ENCODE peak calls at places on chromosome 13, in four cellular contexts. B is left ventricle myocardium inferior, J is K562, A is body of pancreas. U is an unnamed sample. For H3K27me3, the result is how much of the 10 kb centered on the place peaks cover.

GRCh38 chr13:111429064-111429558 is 108.7 kb downstream of the TEX29 start:
- DNase-seq in B (no peak), J (peak), A (peak), U (peak)

GRCh38 chr13:50626031-50626643 is 217.4 kb downstream of the DLEU7 start:
- DNase-seq in B (no peak), J (peak), A (peak), U (no peak)

GRCh38 chr13:22801402-22802003 is 379.3 kb upstream of the SGCG start:
- DNase-seq in B (no peak), J (peak), A (no peak), U (no peak)

GRCh38 chr13:105083986-105084385 is 1451.5 kb downstream of the EFNB2 start:
- DNase-seq in B (no peak), J (no peak), A (no peak), U (no peak)

GRCh38 chr13:47665041-47665440 is 336.0 kb downstream of the SUCLA2 start:
- DNase-seq in B (no peak), J (no peak), A (no peak), U (no peak)

GRCh38 chr13:19604306-19604705 is 29.2 kb upstream of the MPHOSPH8 start:
- DNase-seq in B (no peak), J (no peak), A (no peak), U (no peak)

GRCh38 chr13:42883771-42884170 is 102.4 kb downstream of the FAM216B start:
- DNase-seq in B (no peak), J (no peak), A (peak), U (peak)

GRCh38 chr13:31160857-31161582 is 684 bp downstream of the HSPH1 start:
- DNase-seq in B (peak), J (peak), A (peak), U (peak)

GRCh38 chr13:98549006-98549727 is 27.7 kb downstream of the STK24 start:
- DNase-seq in B (no peak), J (no peak), A (no peak), U (no peak)

GRCh38 chr13:46211521-46212351 is at the start of gene LRRC63:
- DNase-seq in B (peak), J (peak), A (peak), U (peak)

GRCh38 chr13:44394649-44395048 is 21.0 kb downstream of the SERP2 start:
- DNase-seq in B (no peak), J (no peak), A (no peak), U (no peak)

GRCh38 chr13:30870049-30870884 is 35.8 kb upstream of the MEDAG start:
- DNase-seq in B (peak), J (peak), A (peak), U (peak)

GRCh38 chr13:64993514-64994164 is 2236.5 kb downstream of the PCDH9 start:
- DNase-seq in B (no peak), J (no peak), A (no peak), U (no peak)

GRCh38 chr13:50078512-50079277 is 63.5 kb downstream of the KCNRG start:
- DNase-seq in B (no peak), J (no peak), A (no peak), U (no peak)

GRCh38 chr13:23754506-23754905 is 134.7 kb downstream of the MIPEP start:
- DNase-seq in B (no peak), J (no peak), A (no peak), U (no peak)

GRCh38 chr13:49044008-49044407 is 68.3 kb downstream of the FNDC3A start:
- DNase-seq in B (no peak), J (no peak), A (no peak), U (no peak)

GRCh38 chr13:23707674-23708073 is 137.5 kb downstream of the TNFRSF19 start:
- DNase-seq in B (no peak), J (peak), A (no peak), U (no peak)

GRCh38 chr13:90098580-90098979 is 1248.9 kb upstream of the MIR17HG start:
- DNase-seq in B (no peak), J (no peak), A (no peak), U (no peak)

GRCh38 chr13:106507560-106508274 is 27.7 kb downstream of the EFNB2 start:
- DNase-seq in B (no peak), J (peak), A (no peak), U (no peak)

GRCh38 chr13:20401586-20401957 is 124.1 kb downstream of the CRYL1 start:
- DNase-seq in B (no peak), J (no peak), A (no peak), U (no peak)

GRCh38 chr13:34357435-34358232 is 539.7 kb downstream of the RFC3 start:
- DNase-seq in B (no peak), J (no peak), A (peak), U (no peak)

GRCh38 chr13:47546963-47547345 is 454.1 kb downstream of the SUCLA2 start:
- DNase-seq in B (no peak), J (no peak), A (no peak), U (no peak)

GRCh38 chr13:22665531-22665930 is 515.2 kb upstream of the SGCG start:
- DNase-seq in B (no peak), J (no peak), A (no peak), U (no peak)

GRCh38 chr13:30364133-30364532 is 56.8 kb upstream of the KATNAL1 start:
- DNase-seq in B (no peak), J (peak), A (no peak), U (no peak)

GRCh38 chr13:33799950-33800592 is 17.9 kb upstream of the RFC3 start:
- DNase-seq in B (no peak), J (no peak), A (no peak), U (no peak)

GRCh38 chr13:62524061-62524460 is 1108.4 kb upstream of the PCDH20 start:
- DNase-seq in B (no peak), J (no peak), A (no peak), U (no peak)

GRCh38 chr13:74082741-74083160 is 51.5 kb downstream of the KLF12 start:
- DNase-seq in B (no peak), J (no peak), A (no peak), U (no peak)
- H3K27me3 ChIP-seq in B (under half), J (under half), A (under half), U (under half)

DNA sequence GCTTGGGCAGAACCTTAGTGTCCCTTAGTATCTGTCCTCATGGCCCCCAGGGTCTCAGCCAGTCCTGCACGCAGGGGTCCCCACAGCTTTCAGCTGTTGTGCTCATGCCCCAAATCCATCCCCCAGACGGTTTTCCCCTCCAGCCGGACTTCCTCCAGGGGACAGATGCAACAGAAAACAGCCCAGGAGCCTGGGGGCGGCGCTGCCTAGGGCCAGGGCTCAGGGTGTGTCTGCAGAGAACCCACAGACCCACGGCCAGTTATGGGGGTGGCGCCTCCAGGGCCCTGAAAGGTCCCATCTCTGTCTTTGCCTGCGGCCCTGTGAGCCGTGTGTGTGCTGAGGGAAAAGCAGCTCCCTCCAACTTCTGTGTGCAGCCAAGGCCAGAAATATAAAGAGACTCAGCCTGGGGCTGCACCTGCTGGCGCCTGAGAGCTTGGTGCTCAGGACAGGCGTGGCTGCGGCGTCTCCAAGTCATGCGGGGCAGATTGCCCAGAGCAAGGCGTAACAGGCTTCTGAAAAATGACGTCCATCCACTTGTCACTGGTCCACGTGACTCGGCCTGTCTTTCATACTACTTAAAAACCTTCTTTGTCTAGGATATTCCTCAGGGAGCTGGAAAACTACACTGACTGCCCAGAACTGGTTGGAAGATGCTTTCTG is 22.1 kb upstream of the F7 start:
- DNase-seq in B (peak), J (peak), A (no peak), U (peak)
- H3K27ac ChIP-seq in B (peak), J (no peak), A (no peak), U (no peak)

GRCh38 chr13:41606646-41607045 is 149.3 kb downstream of the RGCC start:
- DNase-seq in B (no peak), J (no peak), A (no peak), U (no peak)
- H3K27me3 ChIP-seq in B (under half), J (under half), A (under half), U (under half)

GRCh38 chr13:35812730-35813129 is 318.5 kb downstream of the DCLK1 start:
- DNase-seq in B (no peak), J (no peak), A (no peak), U (no peak)

GRCh38 chr13:35818577-35819165 is 312.5 kb downstream of the DCLK1 start:
- DNase-seq in B (no peak), J (peak), A (no peak), U (no peak)

GRCh38 chr13:35817642-35818576 is 313.3 kb downstream of the DCLK1 start:
- DNase-seq in B (no peak), J (no peak), A (no peak), U (no peak)

GRCh38 chr13:35810286-35810685 is 320.9 kb downstream of the DCLK1 start:
- DNase-seq in B (no peak), J (no peak), A (no peak), U (no peak)

GRCh38 chr13:35814573-35814972 is 316.6 kb downstream of the DCLK1 start:
- DNase-seq in B (no peak), J (no peak), A (no peak), U (no peak)
- H3K27ac ChIP-seq in B (no peak), J (no peak), A (no peak), U (no peak)

GRCh38 chr13:95641961-95642621 is 2.4 kb downstream of the DZIP1 start:
- DNase-seq in B (peak), J (no peak), A (peak), U (peak)

GRCh38 chr13:95643471-95643813 is 1.1 kb downstream of the DZIP1 start:
- DNase-seq in B (no peak), J (no peak), A (no peak), U (no peak)

GRCh38 chr13:95643009-95643408 is 1.5 kb downstream of the DZIP1 start:
- DNase-seq in B (no peak), J (no peak), A (no peak), U (no peak)

GRCh38 chr13:95643814-95644598 is 500 bp downstream of the DZIP1 start:
- DNase-seq in B (peak), J (no peak), A (no peak), U (no peak)

DNA sequence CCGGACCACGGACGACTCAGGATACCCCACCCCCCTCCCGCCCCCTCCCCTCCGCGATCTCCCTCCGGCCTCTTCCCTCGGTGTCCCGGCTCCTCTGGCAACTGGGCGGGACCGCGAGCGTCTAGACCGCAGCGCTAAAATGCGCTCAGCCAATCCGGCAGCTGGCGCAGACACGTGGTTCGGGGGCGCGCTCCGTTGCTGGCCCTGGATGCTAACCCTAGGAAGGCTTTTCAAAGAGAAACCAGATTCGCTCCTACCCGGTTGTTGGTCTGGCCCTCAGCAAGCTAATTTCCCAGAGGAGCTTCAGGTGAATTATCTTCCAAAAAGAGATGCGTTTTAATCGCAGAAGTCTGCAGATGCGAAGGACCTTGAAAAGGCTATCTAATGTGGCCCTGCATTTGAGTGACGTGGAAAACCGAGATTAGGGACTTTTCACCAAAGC is at the start of gene DZIP1:
- DNase-seq in B (peak), J (no peak), A (peak), U (peak)
- H3K27me3 ChIP-seq in B (under half), J (under half), A (under half), U (half or more)

GRCh38 chr13:41648314-41648935 is 191.1 kb downstream of the RGCC start:
- DNase-seq in B (no peak), J (no peak), A (no peak), U (no peak)

GRCh38 chr13:41644742-41645141 is 187.4 kb downstream of the RGCC start:
- DNase-seq in B (no peak), J (no peak), A (no peak), U (no peak)

GRCh38 chr13:41649659-41650058 is 192.3 kb downstream of the RGCC start:
- DNase-seq in B (no peak), J (peak), A (no peak), U (no peak)

GRCh38 chr13:41643502-41643901 is 186.2 kb downstream of the RGCC start:
- DNase-seq in B (no peak), J (no peak), A (no peak), U (no peak)

GRCh38 chr13:41645313-41645712 is 188.0 kb downstream of the RGCC start:
- DNase-seq in B (no peak), J (no peak), A (peak), U (no peak)
- H3K27ac ChIP-seq in B (peak), J (no peak), A (peak), U (peak)

DNA sequence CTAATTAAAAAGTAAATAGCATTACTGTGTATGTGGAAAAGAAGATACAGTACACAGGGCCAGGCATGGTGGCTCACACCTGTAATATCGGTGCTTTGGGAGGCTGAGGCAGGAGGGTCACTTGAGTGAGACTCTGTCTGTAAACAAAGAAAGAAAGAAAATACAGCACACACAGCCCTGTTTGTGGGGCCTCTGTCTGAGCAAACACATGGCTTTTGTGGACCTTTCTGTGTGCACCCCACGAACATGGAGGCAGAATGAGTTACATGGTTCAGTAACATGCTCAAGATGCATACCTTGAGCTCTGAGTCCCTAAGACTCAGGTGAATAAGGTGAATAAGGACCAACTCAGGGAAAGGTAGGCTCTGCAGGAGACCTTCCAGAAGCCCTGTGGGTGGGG is 20.0 kb upstream of the AMER2 start:
- DNase-seq in B (no peak), J (no peak), A (no peak), U (no peak)
- H3K27me3 ChIP-seq in B (half or more), J (under half), A (under half), U (under half)